ENCODE peak calls at places on chromosomes 12 and 14, in seven cellular contexts. One of them, this sample, is unnamed.

GRCh38 chr14:33127531-33127930 is 188.9 kb downstream of the NPAS3 start:
- DNase-seq in astrocyte: no peak
- DNase-seq in fibroblast of lung: peak
- DNase-seq in osteoblast: no peak
- DNase-seq in H9: no peak
- DNase-seq in GM23248: peak
- DNase-seq in IMR-90: no peak
- DNase-seq in this sample: no peak

GRCh38 chr12:46555379-46555778 is 182.8 kb upstream of the SLC38A2 start:
- DNase-seq in H9: no peak
- DNase-seq in astrocyte: peak
- DNase-seq in osteoblast: no peak
- DNase-seq in IMR-90: peak
- DNase-seq in GM23248: peak
- DNase-seq in fibroblast of lung: peak
- DNase-seq in this sample: peak

GRCh38 chr14:70771781-70772212 is 37.5 kb downstream of the MAP3K9 start:
- DNase-seq in fibroblast of lung: peak
- DNase-seq in astrocyte: peak
- DNase-seq in osteoblast: peak
- DNase-seq in IMR-90: no peak
- DNase-seq in H9: peak
- DNase-seq in GM23248: no peak
- DNase-seq in this sample: no peak

GRCh38 chr14:94292872-94293577 is at the start of gene SERPINA10:
- DNase-seq in fibroblast of lung: no peak
- DNase-seq in osteoblast: no peak
- DNase-seq in GM23248: no peak
- DNase-seq in H9: no peak
- DNase-seq in astrocyte: no peak
- DNase-seq in IMR-90: no peak
- DNase-seq in this sample: no peak

GRCh38 chr14:29926701-29927595 is 699 bp downstream of the PRKD1 start:
- DNase-seq in GM23248: peak
- DNase-seq in IMR-90: peak
- DNase-seq in osteoblast: peak
- DNase-seq in fibroblast of lung: peak
- DNase-seq in astrocyte: peak
- DNase-seq in H9: peak
- DNase-seq in this sample: peak

GRCh38 chr14:91008759-91009409 is 51.6 kb downstream of the RPS6KA5 start:
- DNase-seq in GM23248: no peak
- DNase-seq in H9: no peak
- DNase-seq in osteoblast: no peak
- DNase-seq in astrocyte: no peak
- DNase-seq in fibroblast of lung: no peak
- DNase-seq in IMR-90: no peak
- DNase-seq in this sample: no peak

GRCh38 chr14:79294506-79294905 is 916.8 kb downstream of the DIO2 start:
- DNase-seq in IMR-90: peak
- DNase-seq in osteoblast: no peak
- DNase-seq in GM23248: no peak
- DNase-seq in H9: no peak
- DNase-seq in astrocyte: peak
- DNase-seq in fibroblast of lung: peak
- DNase-seq in this sample: no peak

GRCh38 chr12:109191621-109192250 is 75.3 kb downstream of the ACACB start:
- DNase-seq in fibroblast of lung: no peak
- DNase-seq in IMR-90: no peak
- DNase-seq in H9: no peak
- DNase-seq in osteoblast: no peak
- DNase-seq in astrocyte: no peak
- DNase-seq in GM23248: peak
- DNase-seq in this sample: no peak

DNA sequence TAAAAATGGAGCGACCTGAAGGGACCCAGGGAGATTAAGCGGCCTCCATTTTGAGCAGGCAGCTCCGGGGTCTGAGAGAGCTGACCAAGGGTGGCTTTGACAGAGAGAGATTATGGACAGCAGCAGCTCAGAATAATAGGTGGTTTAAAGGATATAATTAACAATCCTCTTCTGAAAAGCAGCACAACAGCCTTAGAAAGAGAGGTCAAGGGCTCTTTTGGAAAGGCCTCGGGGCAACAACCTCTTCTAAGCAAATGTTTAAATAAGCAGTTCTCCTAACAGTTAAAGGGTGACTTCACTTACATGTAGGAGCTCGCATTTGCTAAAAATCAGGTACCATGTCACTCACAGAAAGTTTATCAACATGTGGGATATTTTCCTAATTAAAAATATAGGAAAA is 87.2 kb upstream of the FRMD6 start:
- DNase-seq in fibroblast of lung: no peak
- DNase-seq in osteoblast: no peak
- DNase-seq in astrocyte: no peak
- DNase-seq in GM23248: no peak
- DNase-seq in IMR-90: no peak
- DNase-seq in H9: no peak
- DNase-seq in this sample: no peak
- H3K4me2 ChIP-seq in fibroblast of lung: no peak
- H3K4me2 ChIP-seq in osteoblast: no peak
- H3K4me2 ChIP-seq in astrocyte: no peak
- H3K4me2 ChIP-seq in GM23248: no peak
- H3K4me2 ChIP-seq in IMR-90: no peak
- H3K4me2 ChIP-seq in H9: no peak
- H3K4me2 ChIP-seq in this sample: no peak

GRCh38 chr14:103884854-103885253 is 37.5 kb upstream of the PPP1R13B start:
- DNase-seq in IMR-90: no peak
- DNase-seq in astrocyte: no peak
- DNase-seq in GM23248: no peak
- DNase-seq in osteoblast: peak
- DNase-seq in fibroblast of lung: no peak
- DNase-seq in H9: no peak
- DNase-seq in this sample: no peak
- H3K4me2 ChIP-seq in IMR-90: no peak
- H3K4me2 ChIP-seq in astrocyte: no peak
- H3K4me2 ChIP-seq in GM23248: no peak
- H3K4me2 ChIP-seq in osteoblast: no peak
- H3K4me2 ChIP-seq in fibroblast of lung: no peak
- H3K4me2 ChIP-seq in H9: no peak
- H3K4me2 ChIP-seq in this sample: no peak

DNA sequence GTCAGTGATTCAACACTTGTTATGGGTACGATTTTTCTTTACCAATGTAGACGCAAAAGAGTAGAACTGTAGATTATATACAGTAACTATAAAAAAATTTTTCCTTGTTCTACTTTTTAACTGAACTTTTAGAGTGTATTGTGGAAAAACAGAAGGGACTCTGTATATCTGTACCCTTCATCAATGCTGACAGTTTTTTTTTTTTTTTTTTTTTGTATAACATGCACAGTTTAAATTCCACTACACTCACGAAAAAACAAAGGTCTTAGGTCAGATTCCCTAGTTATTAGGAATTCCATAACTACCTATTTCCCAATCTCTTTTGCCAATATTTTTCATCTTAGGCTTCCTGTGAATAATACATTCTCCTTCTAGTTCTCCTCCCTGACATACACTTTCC is 6.4 kb downstream of the DDHD1 start:
- DNase-seq in astrocyte: no peak
- DNase-seq in GM23248: no peak
- DNase-seq in IMR-90: no peak
- DNase-seq in osteoblast: no peak
- DNase-seq in fibroblast of lung: no peak
- DNase-seq in H9: no peak
- DNase-seq in this sample: no peak
- H3K4me2 ChIP-seq in astrocyte: no peak
- H3K4me2 ChIP-seq in GM23248: no peak
- H3K4me2 ChIP-seq in IMR-90: no peak
- H3K4me2 ChIP-seq in osteoblast: no peak
- H3K4me2 ChIP-seq in fibroblast of lung: no peak
- H3K4me2 ChIP-seq in H9: no peak
- H3K4me2 ChIP-seq in this sample: peak

GRCh38 chr12:94588271-94588785 is 62.0 kb downstream of the TMCC3 start:
- DNase-seq in fibroblast of lung: no peak
- DNase-seq in IMR-90: no peak
- DNase-seq in astrocyte: no peak
- DNase-seq in H9: no peak
- DNase-seq in osteoblast: no peak
- DNase-seq in GM23248: no peak
- DNase-seq in this sample: no peak
- H3K4me2 ChIP-seq in fibroblast of lung: no peak
- H3K4me2 ChIP-seq in IMR-90: no peak
- H3K4me2 ChIP-seq in astrocyte: no peak
- H3K4me2 ChIP-seq in H9: no peak
- H3K4me2 ChIP-seq in osteoblast: no peak
- H3K4me2 ChIP-seq in GM23248: no peak
- H3K4me2 ChIP-seq in this sample: no peak